ENCODE peak calls at places on chromosomes 3 and 15, in six cellular contexts. One of them, this sample, is unnamed.

GRCh38 chr3:115354010-115354409 is 206.9 kb upstream of the ZBTB20 start:
- DNase-seq in sigmoid colon: no peak
- DNase-seq in NB4: no peak
- DNase-seq in stomach: no peak
- DNase-seq in HFFc6: no peak
- DNase-seq in OCI-LY7: no peak
- DNase-seq in this sample: no peak

GRCh38 chr15:33098082-33099058 is 96.1 kb downstream of the FMN1 start:
- DNase-seq in sigmoid colon: no peak
- DNase-seq in NB4: peak
- DNase-seq in stomach: no peak
- DNase-seq in HFFc6: peak
- DNase-seq in OCI-LY7: no peak
- DNase-seq in this sample: no peak

GRCh38 chr15:70853855-70854668 is at the start of gene LARP6:
- DNase-seq in sigmoid colon: peak
- DNase-seq in NB4: peak
- DNase-seq in stomach: peak
- DNase-seq in HFFc6: no peak
- DNase-seq in OCI-LY7: no peak
- DNase-seq in this sample: peak

GRCh38 chr3:141552440-141552991 is 65.7 kb downstream of the RASA2 start:
- DNase-seq in sigmoid colon: no peak
- DNase-seq in NB4: no peak
- DNase-seq in stomach: no peak
- DNase-seq in HFFc6: no peak
- DNase-seq in OCI-LY7: no peak
- DNase-seq in this sample: no peak

GRCh38 chr15:52567886-52568568 is 803 bp downstream of the ARPP19 start:
- DNase-seq in sigmoid colon: no peak
- DNase-seq in NB4: no peak
- DNase-seq in stomach: peak
- DNase-seq in HFFc6: no peak
- DNase-seq in OCI-LY7: peak
- DNase-seq in this sample: peak

GRCh38 chr15:68517285-68517711 is 61.5 kb upstream of the CORO2B start:
- DNase-seq in sigmoid colon: no peak
- DNase-seq in NB4: no peak
- DNase-seq in stomach: no peak
- DNase-seq in HFFc6: peak
- DNase-seq in OCI-LY7: no peak
- DNase-seq in this sample: peak

GRCh38 chr3:50373146-50373864 is 14.0 kb upstream of the TMEM115 start:
- DNase-seq in sigmoid colon: no peak
- DNase-seq in NB4: no peak
- DNase-seq in stomach: no peak
- DNase-seq in HFFc6: no peak
- DNase-seq in OCI-LY7: no peak
- DNase-seq in this sample: no peak

GRCh38 chr15:31200735-31201151 is 99.2 kb upstream of the TRPM1 start:
- DNase-seq in sigmoid colon: peak
- DNase-seq in NB4: peak
- DNase-seq in stomach: peak
- DNase-seq in HFFc6: peak
- DNase-seq in OCI-LY7: peak
- DNase-seq in this sample: peak

GRCh38 chr15:69121198-69121828 is 39.1 kb upstream of the GLCE start:
- DNase-seq in sigmoid colon: no peak
- DNase-seq in NB4: no peak
- DNase-seq in stomach: no peak
- DNase-seq in HFFc6: no peak
- DNase-seq in OCI-LY7: no peak
- DNase-seq in this sample: no peak

GRCh38 chr15:96354731-96355560 is 24.4 kb downstream of the NR2F2 start:
- DNase-seq in sigmoid colon: no peak
- DNase-seq in NB4: peak
- DNase-seq in stomach: no peak
- DNase-seq in HFFc6: peak
- DNase-seq in OCI-LY7: no peak
- DNase-seq in this sample: no peak

GRCh38 chr3:128698211-128699011 is 27.6 kb upstream of the RAB7A start:
- DNase-seq in sigmoid colon: peak
- DNase-seq in NB4: peak
- DNase-seq in stomach: peak
- DNase-seq in HFFc6: no peak
- DNase-seq in OCI-LY7: no peak
- DNase-seq in this sample: peak

GRCh38 chr3:9890249-9891071 is at the start of gene JAGN1:
- DNase-seq in sigmoid colon: peak
- DNase-seq in NB4: peak
- DNase-seq in stomach: peak
- DNase-seq in HFFc6: peak
- DNase-seq in OCI-LY7: peak
- DNase-seq in this sample: peak

GRCh38 chr15:62165029-62165792 is at the start of gene C2CD4B:
- DNase-seq in sigmoid colon: no peak
- DNase-seq in NB4: peak
- DNase-seq in stomach: peak
- DNase-seq in HFFc6: no peak
- DNase-seq in OCI-LY7: no peak
- DNase-seq in this sample: peak

GRCh38 chr3:14274537-14274936 is 95.9 kb downstream of the LSM3 start:
- DNase-seq in sigmoid colon: no peak
- DNase-seq in NB4: no peak
- DNase-seq in stomach: no peak
- DNase-seq in HFFc6: no peak
- DNase-seq in OCI-LY7: peak
- DNase-seq in this sample: no peak

GRCh38 chr15:25784876-25785642 is 78.1 kb downstream of the ATP10A start:
- DNase-seq in sigmoid colon: peak
- DNase-seq in NB4: no peak
- DNase-seq in stomach: no peak
- DNase-seq in HFFc6: peak
- DNase-seq in OCI-LY7: no peak
- DNase-seq in this sample: no peak

GRCh38 chr3:135736740-135737139 is 228.8 kb upstream of the PPP2R3A start:
- DNase-seq in sigmoid colon: no peak
- DNase-seq in NB4: peak
- DNase-seq in stomach: no peak
- DNase-seq in HFFc6: peak
- DNase-seq in OCI-LY7: peak
- DNase-seq in this sample: no peak

GRCh38 chr3:51371943-51372557 is 13.0 kb upstream of the MANF start:
- DNase-seq in sigmoid colon: no peak
- DNase-seq in NB4: peak
- DNase-seq in stomach: peak
- DNase-seq in HFFc6: peak
- DNase-seq in OCI-LY7: peak
- DNase-seq in this sample: peak

GRCh38 chr3:123424321-123424998 is 24.4 kb downstream of the ADCY5 start:
- DNase-seq in sigmoid colon: no peak
- DNase-seq in NB4: no peak
- DNase-seq in stomach: no peak
- DNase-seq in HFFc6: no peak
- DNase-seq in OCI-LY7: no peak
- DNase-seq in this sample: no peak
- TF ChIP-seq CTCF in sigmoid colon: no peak
- TF ChIP-seq CTCF in NB4: no peak
- TF ChIP-seq CTCF in stomach: no peak
- TF ChIP-seq CTCF in HFFc6: no peak
- TF ChIP-seq CTCF in OCI-LY7: no peak
- TF ChIP-seq CTCF in this sample: no peak

GRCh38 chr3:100653731-100654309 is 44.4 kb downstream of the ADGRG7 start:
- DNase-seq in sigmoid colon: no peak
- DNase-seq in NB4: no peak
- DNase-seq in stomach: no peak
- DNase-seq in HFFc6: no peak
- DNase-seq in OCI-LY7: no peak
- DNase-seq in this sample: no peak

GRCh38 chr3:100647673-100648072 is 38.3 kb downstream of the ADGRG7 start:
- DNase-seq in sigmoid colon: no peak
- DNase-seq in NB4: no peak
- DNase-seq in stomach: no peak
- DNase-seq in HFFc6: no peak
- DNase-seq in OCI-LY7: no peak
- DNase-seq in this sample: no peak

GRCh38 chr3:100645913-100646312 is 36.5 kb downstream of the ADGRG7 start:
- DNase-seq in sigmoid colon: no peak
- DNase-seq in NB4: no peak
- DNase-seq in stomach: no peak
- DNase-seq in HFFc6: no peak
- DNase-seq in OCI-LY7: no peak
- DNase-seq in this sample: no peak

GRCh38 chr3:100647171-100647570 is 37.8 kb downstream of the ADGRG7 start:
- DNase-seq in sigmoid colon: no peak
- DNase-seq in NB4: no peak
- DNase-seq in stomach: no peak
- DNase-seq in HFFc6: no peak
- DNase-seq in OCI-LY7: no peak
- DNase-seq in this sample: no peak

DNA sequence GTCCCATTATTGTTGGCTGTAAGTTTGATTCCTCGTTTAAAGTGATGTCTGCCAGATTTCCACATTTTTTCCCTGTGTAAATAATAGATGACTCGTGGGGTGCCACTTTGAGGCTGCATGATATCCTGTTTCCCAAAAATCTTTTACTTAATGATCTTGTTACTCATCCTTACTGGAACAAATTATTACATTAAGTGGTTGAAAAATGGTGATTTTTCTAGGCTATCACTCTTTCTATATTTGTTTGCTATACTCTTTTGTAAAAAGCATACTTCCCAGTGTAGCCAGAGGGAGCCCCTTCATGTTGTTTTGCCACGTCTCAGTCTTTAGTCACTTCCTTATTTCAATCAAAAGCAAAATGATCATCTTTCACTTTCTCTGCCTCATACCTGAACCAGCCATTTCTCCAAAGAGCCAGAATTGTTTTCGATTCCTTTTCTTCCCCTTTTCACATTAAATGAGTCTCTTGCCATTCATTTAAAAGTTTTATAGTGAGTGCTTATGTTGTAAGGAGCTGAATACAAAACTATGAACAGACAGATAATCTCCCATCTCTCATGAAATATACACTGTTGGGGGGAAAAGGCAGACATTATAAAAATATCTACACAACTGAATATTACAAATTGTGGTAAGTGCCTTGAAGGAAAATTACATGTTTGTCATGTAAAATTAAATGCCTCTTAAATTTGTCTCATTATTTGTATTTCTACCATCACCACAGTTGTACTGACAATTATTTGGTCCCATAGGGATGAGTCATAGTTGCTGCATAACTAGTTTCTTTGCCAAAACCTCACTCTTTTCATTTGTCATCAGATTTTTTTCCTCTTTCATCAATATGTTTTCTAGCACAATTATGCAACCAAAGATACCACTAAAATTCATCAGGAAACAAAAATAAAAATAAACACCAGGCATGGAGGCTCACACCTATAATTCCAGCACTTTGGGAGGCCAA is 41.5 kb downstream of the ADGRG7 start:
- DNase-seq in sigmoid colon: no peak
- DNase-seq in NB4: peak
- DNase-seq in stomach: no peak
- DNase-seq in HFFc6: peak
- DNase-seq in OCI-LY7: peak
- DNase-seq in this sample: no peak
- TF ChIP-seq CTCF in sigmoid colon: no peak
- TF ChIP-seq CTCF in NB4: peak
- TF ChIP-seq CTCF in stomach: no peak
- TF ChIP-seq CTCF in HFFc6: no peak
- TF ChIP-seq CTCF in OCI-LY7: peak
- TF ChIP-seq CTCF in this sample: no peak

DNA sequence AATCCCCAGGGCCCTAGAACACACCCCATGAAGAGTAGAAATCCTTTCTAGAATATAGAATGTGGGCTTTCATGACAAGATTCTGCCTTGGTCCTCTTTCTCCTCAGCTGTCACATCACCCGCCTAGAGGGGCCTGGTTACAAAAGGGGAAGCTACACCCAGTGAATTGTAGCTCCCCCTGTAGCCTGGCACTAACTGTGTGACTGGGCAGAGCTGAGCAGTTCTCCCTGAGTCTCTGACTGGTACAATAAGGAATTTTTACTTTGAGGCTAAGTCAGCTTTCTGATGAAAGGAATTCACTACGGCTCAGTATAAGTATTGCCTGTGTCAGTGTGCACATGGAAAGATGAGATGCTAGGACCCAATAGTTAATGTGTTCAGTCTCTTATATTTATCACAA is 28.7 kb upstream of the ZNF148 start:
- DNase-seq in sigmoid colon: no peak
- DNase-seq in NB4: peak
- DNase-seq in stomach: no peak
- DNase-seq in HFFc6: peak
- DNase-seq in OCI-LY7: no peak
- DNase-seq in this sample: no peak
- TF ChIP-seq CTCF in sigmoid colon: no peak
- TF ChIP-seq CTCF in NB4: peak
- TF ChIP-seq CTCF in stomach: no peak
- TF ChIP-seq CTCF in HFFc6: peak
- TF ChIP-seq CTCF in OCI-LY7: no peak
- TF ChIP-seq CTCF in this sample: no peak

GRCh38 chr15:80325206-80325605 is 73.2 kb upstream of the CTXND1 start:
- DNase-seq in sigmoid colon: no peak
- DNase-seq in NB4: peak
- DNase-seq in stomach: no peak
- DNase-seq in HFFc6: no peak
- DNase-seq in OCI-LY7: no peak
- DNase-seq in this sample: no peak

GRCh38 chr15:80328496-80328895 is 75.7 kb upstream of the ARNT2 start:
- DNase-seq in sigmoid colon: no peak
- DNase-seq in NB4: peak
- DNase-seq in stomach: no peak
- DNase-seq in HFFc6: no peak
- DNase-seq in OCI-LY7: no peak
- DNase-seq in this sample: no peak

GRCh38 chr15:80317389-80318169 is 65.6 kb upstream of the CTXND1 start:
- DNase-seq in sigmoid colon: peak
- DNase-seq in NB4: peak
- DNase-seq in stomach: no peak
- DNase-seq in HFFc6: peak
- DNase-seq in OCI-LY7: no peak
- DNase-seq in this sample: no peak

GRCh38 chr15:80323285-80323684 is 71.3 kb upstream of the CTXND1 start:
- DNase-seq in sigmoid colon: no peak
- DNase-seq in NB4: no peak
- DNase-seq in stomach: no peak
- DNase-seq in HFFc6: no peak
- DNase-seq in OCI-LY7: no peak
- DNase-seq in this sample: no peak
- TF ChIP-seq CTCF in sigmoid colon: no peak
- TF ChIP-seq CTCF in NB4: no peak
- TF ChIP-seq CTCF in stomach: no peak
- TF ChIP-seq CTCF in HFFc6: peak
- TF ChIP-seq CTCF in OCI-LY7: no peak
- TF ChIP-seq CTCF in this sample: peak

This sample was measured in nephron progenitor cell.